ENCODE peak calls at places on chromosome 19, in five cellular contexts. B is breast epithelium, X is dorsolateral prefrontal cortex, L is heart right ventricle, M is HCT116. N is an unnamed sample. For H3K27me3, the result is how much of the 10 kb centered on the place peaks cover.

GRCh38 chr19:5951338-5951861 is 26.5 kb downstream of the RANBP3 start:
- DNase-seq in B (no peak), X (no peak), L (no peak), M (no peak), N (no peak)

GRCh38 chr19:4115818-4116385 is 8.0 kb downstream of the MAP2K2 start:
- DNase-seq in B (no peak), X (no peak), L (no peak), M (no peak), N (no peak)

GRCh38 chr19:728011-728410 is 19.3 kb downstream of the PALM start:
- DNase-seq in B (no peak), X (no peak), L (peak), M (no peak), N (no peak)

GRCh38 chr19:16325671-16326400 is 1.2 kb downstream of the KLF2 start:
- DNase-seq in B (no peak), X (no peak), L (no peak), M (no peak), N (no peak)

GRCh38 chr19:53076984-53077383 is 26.2 kb downstream of the ZNF160 start:
- DNase-seq in B (no peak), X (peak), L (peak), M (no peak), N (no peak)

GRCh38 chr19:5691930-5692784 is 2.1 kb downstream of the RPL36 start:
- DNase-seq in B (no peak), X (no peak), L (no peak), M (no peak), N (no peak)

GRCh38 chr19:14432817-14433453 is at the start of gene PKN1:
- DNase-seq in B (no peak), X (peak), L (peak), M (no peak), N (no peak)

GRCh38 chr19:51737924-51738323 is 13.8 kb downstream of the FPR1 start:
- DNase-seq in B (no peak), X (no peak), L (no peak), M (no peak), N (no peak)

GRCh38 chr19:29714371-29714952 is 599 bp downstream of the C19orf12 start:
- DNase-seq in B (no peak), X (no peak), L (no peak), M (no peak), N (no peak)

GRCh38 chr19:39623946-39624345 is 21.6 kb downstream of the LGALS13 start:
- DNase-seq in B (no peak), X (no peak), L (no peak), M (no peak), N (no peak)

GRCh38 chr19:11192957-11193939 is 4.1 kb downstream of the KANK2 start:
- DNase-seq in B (no peak), X (no peak), L (no peak), M (no peak), N (no peak)

GRCh38 chr19:11191273-11191755 is 6.0 kb downstream of the KANK2 start:
- DNase-seq in B (no peak), X (no peak), L (peak), M (no peak), N (no peak)

GRCh38 chr19:11190501-11190900 is 6.8 kb downstream of the KANK2 start:
- DNase-seq in B (no peak), X (no peak), L (no peak), M (no peak), N (no peak)

GRCh38 chr19:11194173-11194572 is 3.2 kb downstream of the KANK2 start:
- DNase-seq in B (no peak), X (no peak), L (no peak), M (no peak), N (no peak)

DNA sequence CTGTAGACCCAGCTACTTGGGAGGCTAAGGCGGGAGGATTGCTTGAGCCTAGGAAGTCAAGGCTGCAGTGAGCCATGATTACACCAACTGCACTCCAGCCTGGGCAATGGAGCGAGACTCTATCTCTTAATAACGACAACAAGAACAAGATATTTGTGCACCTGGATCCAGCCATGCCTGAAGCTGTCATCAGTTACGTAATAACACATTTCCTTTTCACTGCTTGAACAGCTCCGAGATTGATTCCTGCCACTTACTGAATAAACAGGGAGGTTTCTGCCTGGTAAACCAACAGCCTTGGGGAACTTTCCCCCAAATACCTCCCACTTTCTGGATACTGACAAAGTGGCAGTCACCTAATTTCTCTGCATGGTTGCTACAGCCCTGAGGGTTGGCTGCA is 5.4 kb downstream of the KANK2 start:
- DNase-seq in B (no peak), X (no peak), L (no peak), M (no peak), N (no peak)
- H3K27ac ChIP-seq in B (peak), X (no peak), L (peak), M (no peak), N (peak)

GRCh38 chr19:47891622-47891922 is 5.5 kb upstream of the SULT2A1 start:
- DNase-seq in B (no peak), X (no peak), L (no peak), M (no peak), N (no peak)
- H3K27me3 ChIP-seq in B (under half), X (under half), L (under half), M (under half), N (under half)

GRCh38 chr19:17943284-17944221 is 10.7 kb downstream of the CCDC124 start:
- DNase-seq in B (no peak), X (peak), L (no peak), M (no peak), N (no peak)

GRCh38 chr19:17944301-17944700 is 11.5 kb downstream of the CCDC124 start:
- DNase-seq in B (no peak), X (peak), L (no peak), M (no peak), N (no peak)

GRCh38 chr19:17942181-17942580 is 9.4 kb downstream of the CCDC124 start:
- DNase-seq in B (no peak), X (no peak), L (no peak), M (no peak), N (no peak)

GRCh38 chr19:17946965-17947784 is 14.4 kb downstream of the CCDC124 start:
- DNase-seq in B (no peak), X (no peak), L (no peak), M (no peak), N (no peak)

DNA sequence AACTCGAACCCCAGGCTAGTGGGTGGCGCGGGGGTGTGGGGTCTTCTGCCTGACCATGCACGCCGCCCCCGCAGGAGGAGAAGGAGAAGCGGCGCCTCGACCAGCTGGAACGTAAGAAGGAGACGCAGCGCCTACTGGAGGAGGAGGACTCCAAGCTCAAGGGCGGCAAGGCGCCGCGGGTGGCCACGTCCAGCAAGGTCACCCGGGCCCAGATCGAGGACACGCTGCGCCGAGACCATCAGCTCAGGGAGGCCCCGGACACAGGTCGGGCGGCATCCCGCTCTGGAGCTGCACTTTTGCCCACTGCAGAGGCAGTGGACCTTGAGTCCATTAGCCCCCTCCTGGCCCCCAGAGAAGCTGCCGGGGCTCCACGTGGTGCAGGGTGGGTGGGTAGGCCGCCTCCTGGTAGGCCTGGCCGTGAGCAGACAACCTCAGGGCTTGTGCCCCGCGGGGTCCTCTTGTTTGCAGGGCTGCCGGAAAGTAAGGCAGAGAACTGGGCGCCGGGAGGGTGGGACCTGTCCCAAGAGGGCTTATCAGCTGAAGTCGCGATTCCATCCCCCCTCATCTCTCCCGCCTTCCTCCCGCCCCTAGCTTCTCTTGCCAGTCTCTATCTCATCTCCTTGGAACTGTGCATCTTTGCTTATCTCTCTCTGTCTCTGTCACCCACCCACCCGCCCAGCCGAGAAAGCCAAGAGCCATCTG is 9.9 kb downstream of the CCDC124 start:
- DNase-seq in B (no peak), X (no peak), L (no peak), M (no peak), N (no peak)
- H3K4me3 ChIP-seq in B (no peak), X (no peak), L (no peak), M (no peak), N (peak)

GRCh38 chr19:46112527-46112926 is 12.0 kb downstream of the IGFL3 start:
- DNase-seq in B (no peak), X (no peak), L (no peak), M (no peak), N (no peak)

GRCh38 chr19:46118136-46118535 is 6.4 kb downstream of the IGFL3 start:
- DNase-seq in B (no peak), X (no peak), L (no peak), M (no peak), N (no peak)

GRCh38 chr19:46115396-46116109 is 8.9 kb downstream of the IGFL3 start:
- DNase-seq in B (peak), X (no peak), L (no peak), M (peak), N (no peak)

GRCh38 chr19:46113726-46114125 is 10.8 kb downstream of the IGFL3 start:
- DNase-seq in B (no peak), X (no peak), L (no peak), M (no peak), N (no peak)

GRCh38 chr19:46116121-46116520 is 8.4 kb downstream of the IGFL3 start:
- DNase-seq in B (no peak), X (no peak), L (no peak), M (no peak), N (no peak)
- H3K27ac ChIP-seq in B (no peak), X (no peak), L (no peak), M (no peak), N (no peak)

GRCh38 chr19:42154471-42155323 is 22.5 kb upstream of the POU2F2 start:
- DNase-seq in B (no peak), X (no peak), L (no peak), M (no peak), N (no peak)
- H3K27me3 ChIP-seq in B (under half), X (under half), L (half or more), M (under half), N (under half)

GRCh38 chr19:38248421-38248820 is 7.8 kb downstream of the PPP1R14A start:
- DNase-seq in B (no peak), X (no peak), L (no peak), M (no peak), N (no peak)
- H3K4me3 ChIP-seq in B (no peak), X (no peak), L (no peak), M (no peak), N (no peak)

DNA sequence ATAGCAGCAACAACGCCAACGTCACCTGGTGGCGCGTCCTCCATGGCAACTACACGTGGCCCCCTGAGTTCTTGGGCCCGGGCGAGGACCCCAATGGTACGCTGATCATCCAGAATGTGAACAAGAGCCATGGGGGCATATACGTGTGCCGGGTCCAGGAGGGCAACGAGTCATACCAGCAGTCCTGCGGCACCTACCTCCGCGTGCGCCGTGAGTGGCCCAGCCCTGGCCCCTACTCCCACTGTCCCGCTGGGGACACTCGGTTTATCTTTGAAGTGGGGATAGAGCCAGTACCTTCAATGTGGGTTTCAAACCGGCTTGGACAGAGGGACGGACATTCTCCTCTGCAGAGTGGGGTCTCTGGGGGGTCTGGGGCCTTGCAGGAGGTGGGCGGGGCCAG is 2.0 kb downstream of the CD79A start:
- DNase-seq in B (no peak), X (no peak), L (no peak), M (no peak), N (no peak)
- H3K27ac ChIP-seq in B (no peak), X (no peak), L (no peak), M (no peak), N (no peak)